ENCODE peak calls at places on chromosomes 6 and 20, in six cellular contexts. W is MM.1S, T is cardiac muscle cell, J is adrenal gland, A is PC-9, C is breast epithelium. L is an unnamed sample.

GRCh38 chr20:36688630-36689029 is 42.6 kb upstream of the SLA2 start:
- DNase-seq in W (no peak), T (no peak), J (no peak), A (no peak), C (no peak), L (no peak)

GRCh38 chr6:18432180-18432579 is 45.0 kb downstream of the RNF144B start:
- DNase-seq in W (no peak), T (peak; percentile 2), J (no peak), A (peak; percentile 51), C (no peak), L (no peak)

GRCh38 chr6:81774542-81774941 is 22.1 kb upstream of the TENT5A start:
- DNase-seq in W (no peak), T (no peak), J (no peak), A (no peak), C (no peak), L (no peak)

GRCh38 chr6:2598867-2599266 is 151.9 kb downstream of the MYLK4 start:
- DNase-seq in W (no peak), T (no peak), J (no peak), A (no peak), C (no peak), L (no peak)

GRCh38 chr6:149439626-149440025 is 39.6 kb downstream of the SUMO4 start:
- DNase-seq in W (no peak), T (no peak), J (no peak), A (no peak), C (no peak), L (no peak)

GRCh38 chr20:33679758-33680485 is 5.7 kb upstream of the NECAB3 start:
- DNase-seq in W (no peak), T (no peak), J (no peak), A (peak; percentile 1), C (no peak), L (no peak)

GRCh38 chr20:13809855-13810254 is 25.0 kb downstream of the NDUFAF5 start:
- DNase-seq in W (no peak), T (no peak), J (no peak), A (no peak), C (no peak), L (no peak)

GRCh38 chr20:25864326-25864970 is 167.8 kb upstream of the ZNF337 start:
- DNase-seq in W (no peak), T (no peak), J (no peak), A (no peak), C (no peak), L (no peak)

GRCh38 chr6:33962673-33963072 is 158.9 kb upstream of the MLN start:
- DNase-seq in W (no peak), T (no peak), J (no peak), A (no peak), C (no peak), L (no peak)

GRCh38 chr20:36992802-36993334 is 41.4 kb upstream of the SAMHD1 start:
- DNase-seq in W (no peak), T (no peak), J (no peak), A (no peak), C (no peak), L (no peak)

GRCh38 chr6:45472383-45472782 is 94.6 kb upstream of the SUPT3H start:
- DNase-seq in W (no peak), T (peak; percentile 81), J (peak; percentile 23), A (no peak), C (peak; percentile 30), L (peak; percentile 30)

GRCh38 chr6:34663887-34664269 is 32.7 kb downstream of the ILRUN start:
- DNase-seq in W (no peak), T (peak; percentile 39), J (no peak), A (no peak), C (no peak), L (no peak)

GRCh38 chr20:6122111-6122872 is 538 bp downstream of the FERMT1 start:
- DNase-seq in W (peak; percentile 43), T (peak; percentile 84), J (peak; percentile 30), A (peak; percentile 83), C (no peak), L (no peak)

GRCh38 chr6:99822741-99823512 is 171.1 kb downstream of the MCHR2 start:
- DNase-seq in W (peak; percentile 77), T (peak; percentile 66), J (no peak), A (peak; percentile 56), C (no peak), L (no peak)

GRCh38 chr6:167405778-167406532 is 81.1 kb downstream of the TTLL2 start:
- DNase-seq in W (no peak), T (no peak), J (no peak), A (no peak), C (no peak), L (no peak)

GRCh38 chr20:42742926-42743325 is 446.8 kb downstream of the PTPRT start:
- DNase-seq in W (no peak), T (no peak), J (no peak), A (no peak), C (no peak), L (no peak)

GRCh38 chr20:55390791-55391190 is 614.5 kb downstream of the CBLN4 start:
- DNase-seq in W (no peak), T (no peak), J (no peak), A (no peak), C (no peak), L (no peak)

DNA sequence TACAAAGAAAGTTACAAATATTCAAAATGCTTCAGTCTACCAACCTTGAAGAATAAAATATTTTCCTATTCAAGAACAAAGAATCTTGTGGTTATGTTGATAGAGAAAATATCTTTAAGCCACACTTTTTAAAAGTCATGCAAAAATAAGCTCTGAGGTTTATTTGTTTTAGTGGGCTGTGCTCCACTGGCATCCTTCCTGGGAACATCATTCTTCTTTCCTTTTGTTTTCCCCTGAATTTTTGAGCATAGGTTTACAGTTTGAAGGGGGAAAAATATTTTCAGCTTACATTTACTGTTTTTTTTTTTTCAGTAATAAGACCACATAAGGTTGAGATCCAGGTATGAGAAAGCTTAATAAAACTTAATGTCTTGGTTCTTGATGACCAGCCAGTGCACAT is 72.0 kb upstream of the BACH2 start:
- DNase-seq in W (no peak), T (peak; percentile 45), J (no peak), A (no peak), C (no peak), L (no peak)
- H3K27ac ChIP-seq in W (peak overlapping the region; percentile 86), T (no peak overlapping the region), J (peak overlapping the region; percentile 67), A (peak overlapping the region; percentile 74), C (peak overlapping the region; percentile 85), L (no peak overlapping the region)

GRCh38 chr6:13404115-13404891 is 76.0 kb upstream of the TBC1D7 start:
- DNase-seq in W (no peak), T (peak; percentile 74), J (no peak), A (no peak), C (no peak), L (no peak)
- H3K36me3 ChIP-seq in W (no peaks in the 10 kb centered on the region), T (no peaks in the 10 kb centered on the region), J (no peaks in the 10 kb centered on the region), A (no peaks in the 10 kb centered on the region), C (no peaks in the 10 kb centered on the region), L (no peaks in the 10 kb centered on the region)

GRCh38 chr20:62874745-62875344 is 13.2 kb upstream of the TCFL5 start:
- DNase-seq in W (no peak), T (peak; percentile 27), J (peak; percentile 34), A (peak; percentile 30), C (no peak), L (no peak)
- H3K4me3 ChIP-seq in W (no peak overlapping the region), T (no peak overlapping the region), J (no peak overlapping the region), A (no peak overlapping the region), C (no peak overlapping the region), L (no peak overlapping the region)

GRCh38 chr6:110366241-110366640 is 8.1 kb upstream of the METTL24 start:
- DNase-seq in W (no peak), T (no peak), J (no peak), A (no peak), C (no peak), L (no peak)

GRCh38 chr6:110367825-110368224 is 9.7 kb upstream of the METTL24 start:
- DNase-seq in W (no peak), T (no peak), J (no peak), A (no peak), C (no peak), L (no peak)

GRCh38 chr6:110368268-110368667 is 10.1 kb upstream of the METTL24 start:
- DNase-seq in W (no peak), T (no peak), J (no peak), A (no peak), C (no peak), L (no peak)

GRCh38 chr6:110367001-110367400 is 8.9 kb upstream of the METTL24 start:
- DNase-seq in W (no peak), T (no peak), J (no peak), A (no peak), C (no peak), L (no peak)

GRCh38 chr6:110369056-110369455 is 10.9 kb upstream of the METTL24 start:
- DNase-seq in W (no peak), T (no peak), J (no peak), A (no peak), C (no peak), L (no peak)
- H3K27ac ChIP-seq in W (no peak overlapping the region), T (no peak overlapping the region), J (no peak overlapping the region), A (no peak overlapping the region), C (no peak overlapping the region), L (no peak overlapping the region)

GRCh38 chr6:22784611-22785010 is 215.2 kb downstream of the HDGFL1 start:
- DNase-seq in W (no peak), T (peak; percentile 70), J (no peak), A (no peak), C (no peak), L (no peak)

GRCh38 chr6:22785036-22785435 is 215.7 kb downstream of the HDGFL1 start:
- DNase-seq in W (no peak), T (peak; percentile 49), J (no peak), A (no peak), C (no peak), L (no peak)

GRCh38 chr6:22789315-22789714 is 219.9 kb downstream of the HDGFL1 start:
- DNase-seq in W (no peak), T (no peak), J (no peak), A (no peak), C (no peak), L (no peak)

GRCh38 chr6:22783921-22784320 is 214.6 kb downstream of the HDGFL1 start:
- DNase-seq in W (no peak), T (peak; percentile 52), J (no peak), A (no peak), C (no peak), L (no peak)

GRCh38 chr6:22788038-22788437 is 218.7 kb downstream of the HDGFL1 start:
- DNase-seq in W (no peak), T (no peak), J (no peak), A (no peak), C (no peak), L (no peak)
- H3K36me3 ChIP-seq in W (no peaks in the 10 kb centered on the region), T (no peaks in the 10 kb centered on the region), J (no peaks in the 10 kb centered on the region), A (no peaks in the 10 kb centered on the region), C (no peaks in the 10 kb centered on the region), L (no peaks in the 10 kb centered on the region)

DNA sequence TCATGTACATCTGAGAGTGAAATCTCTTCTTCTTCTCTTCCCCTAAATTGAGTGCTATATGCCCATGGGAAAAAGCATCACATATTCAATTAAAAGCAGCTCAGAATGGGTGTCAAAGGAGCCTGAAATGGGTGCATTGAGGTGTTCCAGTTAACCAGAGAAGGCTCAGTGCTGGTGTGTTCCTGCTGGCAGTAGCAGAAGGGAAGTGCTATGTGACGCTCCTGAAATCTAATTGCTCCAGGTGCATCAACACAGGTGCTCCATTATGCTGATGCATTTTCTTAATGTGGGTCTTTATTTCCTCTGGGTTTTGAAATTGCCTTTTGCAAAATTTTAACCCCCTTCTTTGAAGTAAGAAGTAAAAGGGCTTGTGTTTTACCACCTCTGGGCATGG is 17.9 kb downstream of the SLC22A2 start:
- DNase-seq in W (no peak), T (no peak), J (no peak), A (no peak), C (no peak), L (no peak)
- H3K4me3 ChIP-seq in W (no peak overlapping the region), T (no peak overlapping the region), J (no peak overlapping the region), A (no peak overlapping the region), C (no peak overlapping the region), L (no peak overlapping the region)

L was measured in heart left ventricle.